ENCODE peak calls at places on chromosome 7, in five cellular contexts. Y, L, F, O and G are unnamed samples.

GRCh38 chr7:17898111-17898510 is 42.2 kb downstream of the SNX13 start:
- DNase-seq in O (no peak), L (no peak), Y (no peak), F (no peak), G (no peak)

GRCh38 chr7:8724080-8724718 is 290.8 kb downstream of the NXPH1 start:
- DNase-seq in L (no peak), O (peak; percentile 62), Y (peak; percentile 90), F (peak; percentile 69), G (peak; percentile 42)

GRCh38 chr7:30034501-30034900 is 6.3 kb downstream of the PLEKHA8 start:
- DNase-seq in L (no peak), Y (no peak), O (no peak), F (no peak), G (no peak)

GRCh38 chr7:43215061-43215460 is 102.6 kb downstream of the HECW1 start:
- DNase-seq in O (no peak), F (no peak), Y (peak; percentile 23), L (no peak), G (no peak)

GRCh38 chr7:135877799-135878198 is 99.4 kb downstream of the MTPN start:
- DNase-seq in L (no peak), F (no peak), Y (no peak), O (no peak), G (no peak)

GRCh38 chr7:22758576-22758975 is 31.6 kb downstream of the IL6 start:
- DNase-seq in L (no peak), O (no peak), F (no peak), Y (no peak), G (no peak)

GRCh38 chr7:155490697-155491628 is 33.0 kb downstream of the EN2 start:
- DNase-seq in Y (peak; percentile 73), F (peak; percentile 68), O (peak; percentile 63), L (peak; percentile 72), G (peak; percentile 68)

GRCh38 chr7:43735802-43736603 is 6.7 kb upstream of the COA1 start:
- DNase-seq in O (no peak), L (no peak), F (no peak), Y (no peak), G (no peak)

GRCh38 chr7:77569514-77570232 is 32.6 kb downstream of the PTPN12 start:
- DNase-seq in O (no peak), L (no peak), F (no peak), Y (no peak), G (no peak)

GRCh38 chr7:18583305-18583704 is 87.8 kb downstream of the HDAC9 start:
- DNase-seq in F (no peak), L (no peak), O (no peak), Y (no peak), G (no peak)

GRCh38 chr7:55556031-55556430 is 16.3 kb downstream of the VOPP1 start:
- DNase-seq in Y (no peak), F (no peak), L (no peak), O (no peak), G (peak; percentile 16)

GRCh38 chr7:129160161-129160911 is 15.8 kb downstream of the TSPAN33 start:
- DNase-seq in F (no peak), O (no peak), L (no peak), Y (peak; percentile 87), G (no peak)

GRCh38 chr7:12655161-12655560 is 32.3 kb upstream of the ARL4A start:
- DNase-seq in O (no peak), Y (no peak), F (no peak), L (no peak), G (no peak)

GRCh38 chr7:128939861-128940410 is 2.2 kb downstream of the IRF5 start:
- DNase-seq in F (peak; percentile 62), O (no peak), L (peak; percentile 60), Y (no peak), G (no peak)

GRCh38 chr7:43458330-43458729 is 124.6 kb upstream of the STK17A start:
- DNase-seq in Y (no peak), O (no peak), F (no peak), L (no peak), G (no peak)

GRCh38 chr7:47893721-47894365 is 54.4 kb downstream of the PKD1L1 start:
- DNase-seq in L (no peak), F (no peak), O (no peak), Y (no peak), G (no peak)

GRCh38 chr7:16298221-16298620 is 123.1 kb downstream of the CRPPA start:
- DNase-seq in F (no peak), Y (no peak), O (no peak), L (no peak), G (no peak)

GRCh38 chr7:155439311-155440017 is 18.5 kb upstream of the EN2 start:
- DNase-seq in Y (no peak), F (no peak), O (no peak), L (peak; percentile 34), G (no peak)

GRCh38 chr7:37113661-37114355 is 334.9 kb downstream of the ELMO1 start:
- DNase-seq in F (no peak), O (no peak), L (no peak), Y (no peak), G (no peak)

GRCh38 chr7:140649566-140650205 is 9.1 kb upstream of the DENND2A start:
- DNase-seq in F (no peak), O (peak; percentile 32), Y (no peak), L (no peak), G (no peak)

GRCh38 chr7:95749515-95749914 is 22.8 kb upstream of the DYNC1I1 start:
- DNase-seq in F (no peak), L (no peak), O (no peak), Y (no peak), G (no peak)

GRCh38 chr7:86933295-86933845 is 126.1 kb downstream of the ELAPOR2 start:
- DNase-seq in Y (no peak), O (no peak), L (no peak), F (no peak), G (no peak)

DNA sequence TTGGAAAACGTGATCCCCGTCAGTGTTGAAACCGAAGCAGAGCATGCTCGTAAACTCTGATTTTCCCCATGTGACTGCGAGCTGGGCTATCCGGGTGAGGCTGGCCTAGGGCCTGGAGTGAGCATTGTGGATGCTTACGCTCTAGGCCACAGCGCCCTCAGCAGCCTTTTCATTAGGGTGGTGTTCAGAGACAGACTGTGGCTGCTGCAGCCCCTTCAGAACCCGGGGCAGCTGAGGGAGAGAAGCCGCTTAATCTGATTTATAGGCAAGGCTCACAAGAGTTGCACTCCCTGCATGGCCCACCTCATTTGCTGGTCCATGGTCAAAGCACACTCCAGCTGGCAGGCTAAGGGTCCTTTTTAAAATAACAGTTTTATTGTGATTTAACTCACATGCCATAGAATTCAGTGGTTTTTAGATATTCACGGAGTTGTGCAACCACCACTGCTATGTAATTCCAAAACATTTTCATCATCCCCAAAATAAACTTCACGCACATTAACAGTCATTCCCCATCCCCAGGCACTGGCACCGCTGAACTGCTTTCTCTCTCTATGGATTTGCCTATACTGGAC is 72.5 kb downstream of the SYPL1 start:
- DNase-seq in O (no peak), F (no peak), Y (peak; percentile 62), L (no peak), G (no peak)
- TF ChIP-seq CTCF in O (no peak), F (no peak), Y (peak; percentile 30), L (no peak), G (no peak)

DNA sequence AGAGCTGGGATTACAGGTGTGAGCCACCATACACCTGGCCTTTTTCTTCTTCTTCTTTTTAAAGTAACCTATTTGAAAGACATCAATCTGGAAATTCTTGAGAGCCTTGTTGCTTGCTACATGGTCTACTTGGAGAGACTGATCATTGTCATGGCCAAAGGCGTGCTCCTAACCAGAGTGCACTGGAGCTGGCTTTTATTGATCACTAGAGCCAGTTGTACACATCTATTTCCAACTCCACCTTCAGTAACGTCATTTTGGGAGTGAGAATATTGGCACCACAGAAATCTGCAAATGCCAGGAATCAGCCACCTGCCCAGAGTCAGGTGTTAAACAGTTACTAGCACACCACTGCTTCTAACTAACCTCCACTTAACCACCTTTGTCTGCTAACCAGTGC is 735.1 kb downstream of the TYW1 start:
- DNase-seq in F (no peak), O (no peak), Y (no peak), L (no peak), G (no peak)
- H3K4me3 ChIP-seq in F (no peak overlapping the region), O (no peak overlapping the region), Y (no peak overlapping the region), L (no peak overlapping the region), G (no peak overlapping the region)

GRCh38 chr7:101536668-101537067 is 92.4 kb downstream of the MYL10 start:
- DNase-seq in O (no peak), L (no peak), F (no peak), Y (no peak), G (no peak)
- H3K27ac ChIP-seq in O (no peak overlapping the region), L (no peak overlapping the region), F (no peak overlapping the region), Y (no peak overlapping the region), G (no peak overlapping the region)

GRCh38 chr7:76293407-76293901 is 9.0 kb upstream of the HSPB1 start:
- DNase-seq in Y (no peak), O (no peak), F (no peak), L (no peak), G (no peak)
- TF ChIP-seq CTCF in Y (no peak), O (no peak), F (no peak), L (no peak), G (no peak)

DNA sequence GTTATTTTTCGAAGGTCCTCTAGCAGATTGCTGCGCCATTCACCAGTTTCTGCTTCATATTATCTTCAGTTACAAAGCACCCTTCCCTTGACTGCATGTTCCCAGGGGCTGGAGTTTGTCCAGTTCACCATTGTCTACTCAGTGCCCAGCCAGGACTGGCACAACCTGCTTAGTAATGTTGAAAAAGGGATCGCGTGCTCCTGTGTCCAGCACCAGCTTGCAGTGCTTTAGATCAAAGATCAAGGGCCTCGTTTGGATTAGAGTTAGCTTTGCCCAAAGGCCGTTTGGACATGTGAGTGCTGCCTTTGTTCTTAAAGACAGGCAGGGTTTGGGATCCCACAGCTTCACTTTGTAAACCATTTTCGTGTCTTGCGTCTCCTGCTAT is 867 bp downstream of the ATP6V0E2 start:
- DNase-seq in Y (peak; percentile 37), O (no peak), L (no peak), F (no peak), G (no peak)
- H3K4me3 ChIP-seq in Y (peak overlapping the region; percentile 73), O (peak overlapping the region; percentile 88), L (peak overlapping the region; percentile 85), F (peak overlapping the region; percentile 71), G (no peak overlapping the region)

GRCh38 chr7:34838329-34838728 is 180.3 kb downstream of the NPSR1 start:
- DNase-seq in Y (no peak), F (no peak), L (no peak), O (no peak), G (no peak)
- H3K27ac ChIP-seq in Y (no peak overlapping the region), F (no peak overlapping the region), L (no peak overlapping the region), O (no peak overlapping the region), G (no peak overlapping the region)